ENCODE peak calls at places on chromosomes 7 and 10, in nine cellular contexts. One of them, this sample, is unnamed.

GRCh38 chr7:40986351-40986873 is 716.5 kb downstream of the INHBA start:
- DNase-seq in AG04450: peak; percentile 88
- DNase-seq in NCI-H1092 treated with DMSO at 0.1 percent for 48 hours: no peak
- DNase-seq in HuH-7.5: peak; percentile 31
- DNase-seq in ELR: peak; percentile 64
- DNase-seq in fibroblast of lung: peak; percentile 98
- DNase-seq in neural crest cell: no peak
- DNase-seq in CD8-positive, alpha-beta memory T cell: no peak
- DNase-seq in OCI-LY7: no peak
- DNase-seq in this sample: peak; percentile 55

GRCh38 chr10:79144341-79145173 is 75.8 kb downstream of the ZMIZ1 start:
- DNase-seq in fibroblast of lung: no peak
- DNase-seq in AG04450: no peak
- DNase-seq in NCI-H1092 treated with DMSO at 0.1 percent for 48 hours: no peak
- DNase-seq in OCI-LY7: no peak
- DNase-seq in ELR: peak; percentile 61
- DNase-seq in neural crest cell: no peak
- DNase-seq in HuH-7.5: no peak
- DNase-seq in CD8-positive, alpha-beta memory T cell: no peak
- DNase-seq in this sample: no peak

GRCh38 chr10:132138133-132138532 is 48.6 kb upstream of the DPYSL4 start:
- DNase-seq in NCI-H1092 treated with DMSO at 0.1 percent for 48 hours: no peak
- DNase-seq in CD8-positive, alpha-beta memory T cell: no peak
- DNase-seq in HuH-7.5: no peak
- DNase-seq in neural crest cell: no peak
- DNase-seq in fibroblast of lung: no peak
- DNase-seq in ELR: no peak
- DNase-seq in OCI-LY7: no peak
- DNase-seq in AG04450: no peak
- DNase-seq in this sample: no peak

GRCh38 chr10:34538291-34538829 is 276.7 kb downstream of the PARD3 start:
- DNase-seq in fibroblast of lung: no peak
- DNase-seq in CD8-positive, alpha-beta memory T cell: no peak
- DNase-seq in NCI-H1092 treated with DMSO at 0.1 percent for 48 hours: no peak
- DNase-seq in OCI-LY7: peak; percentile 8
- DNase-seq in ELR: no peak
- DNase-seq in neural crest cell: no peak
- DNase-seq in AG04450: no peak
- DNase-seq in HuH-7.5: no peak
- DNase-seq in this sample: peak; percentile 21

GRCh38 chr7:28323833-28324232 is 88.5 kb upstream of the CREB5 start:
- DNase-seq in HuH-7.5: no peak
- DNase-seq in OCI-LY7: no peak
- DNase-seq in AG04450: no peak
- DNase-seq in ELR: no peak
- DNase-seq in CD8-positive, alpha-beta memory T cell: no peak
- DNase-seq in fibroblast of lung: no peak
- DNase-seq in neural crest cell: no peak
- DNase-seq in NCI-H1092 treated with DMSO at 0.1 percent for 48 hours: no peak
- DNase-seq in this sample: no peak

GRCh38 chr7:64849250-64849923 is 53.7 kb upstream of the ZNF273 start:
- DNase-seq in neural crest cell: no peak
- DNase-seq in NCI-H1092 treated with DMSO at 0.1 percent for 48 hours: peak; percentile 37
- DNase-seq in CD8-positive, alpha-beta memory T cell: no peak
- DNase-seq in HuH-7.5: no peak
- DNase-seq in AG04450: no peak
- DNase-seq in OCI-LY7: peak; percentile 38
- DNase-seq in ELR: peak; percentile 50
- DNase-seq in fibroblast of lung: no peak
- DNase-seq in this sample: peak; percentile 40

GRCh38 chr10:68362590-68362989 is 29.9 kb upstream of the PBLD start:
- DNase-seq in NCI-H1092 treated with DMSO at 0.1 percent for 48 hours: no peak
- DNase-seq in CD8-positive, alpha-beta memory T cell: no peak
- DNase-seq in neural crest cell: no peak
- DNase-seq in AG04450: no peak
- DNase-seq in fibroblast of lung: no peak
- DNase-seq in OCI-LY7: peak; percentile 52
- DNase-seq in HuH-7.5: no peak
- DNase-seq in ELR: no peak
- DNase-seq in this sample: no peak

GRCh38 chr10:22369433-22370072 is 24.3 kb downstream of the SPAG6 start:
- DNase-seq in CD8-positive, alpha-beta memory T cell: no peak
- DNase-seq in ELR: peak; percentile 55
- DNase-seq in OCI-LY7: no peak
- DNase-seq in fibroblast of lung: peak; percentile 56
- DNase-seq in neural crest cell: no peak
- DNase-seq in AG04450: no peak
- DNase-seq in HuH-7.5: no peak
- DNase-seq in NCI-H1092 treated with DMSO at 0.1 percent for 48 hours: no peak
- DNase-seq in this sample: no peak

GRCh38 chr7:124101173-124101768 is 68.4 kb upstream of the TMEM229A start:
- DNase-seq in ELR: peak; percentile 34
- DNase-seq in AG04450: no peak
- DNase-seq in NCI-H1092 treated with DMSO at 0.1 percent for 48 hours: peak; percentile 22
- DNase-seq in OCI-LY7: peak; percentile 17
- DNase-seq in HuH-7.5: no peak
- DNase-seq in fibroblast of lung: peak; percentile 49
- DNase-seq in CD8-positive, alpha-beta memory T cell: no peak
- DNase-seq in neural crest cell: peak; percentile 26
- DNase-seq in this sample: no peak

GRCh38 chr7:36127075-36127740 is 25.8 kb upstream of the EEPD1 start:
- DNase-seq in HuH-7.5: no peak
- DNase-seq in NCI-H1092 treated with DMSO at 0.1 percent for 48 hours: no peak
- DNase-seq in neural crest cell: no peak
- DNase-seq in OCI-LY7: peak; percentile 11
- DNase-seq in AG04450: no peak
- DNase-seq in fibroblast of lung: no peak
- DNase-seq in ELR: no peak
- DNase-seq in CD8-positive, alpha-beta memory T cell: no peak
- DNase-seq in this sample: no peak

GRCh38 chr10:110395350-110396283 is 90.9 kb upstream of the SMNDC1 start:
- DNase-seq in CD8-positive, alpha-beta memory T cell: no peak
- DNase-seq in AG04450: peak; percentile 86
- DNase-seq in ELR: peak; percentile 95
- DNase-seq in neural crest cell: no peak
- DNase-seq in OCI-LY7: no peak
- DNase-seq in HuH-7.5: peak; percentile 66
- DNase-seq in fibroblast of lung: peak; percentile 98
- DNase-seq in NCI-H1092 treated with DMSO at 0.1 percent for 48 hours: no peak
- DNase-seq in this sample: peak; percentile 69

This sample was measured in AG20443.